ENCODE peak calls at places on chromosome X, in four cellular contexts. T, D, Z and R are unnamed samples. For H3K36me3, the result is how much of the 10 kb centered on the place peaks cover.

GRCh38 chrX:150253946-150254615 is 109.0 kb upstream of the MAMLD1 start:
- DNase-seq in T (no peak), Z (no peak), D (no peak), R (no peak)

GRCh38 chrX:3094261-3094660 is 53.0 kb downstream of the ARSF start:
- DNase-seq in D (no peak), Z (no peak), T (no peak), R (no peak)

GRCh38 chrX:41822917-41823316 is 98.9 kb downstream of the GPR82 start:
- DNase-seq in T (no peak), D (no peak), Z (peak), R (no peak)

GRCh38 chrX:94057385-94057784 is 383.4 kb downstream of the FAM133A start:
- DNase-seq in Z (no peak), D (no peak), T (no peak), R (no peak)

GRCh38 chrX:40227111-40227510 is 129.4 kb upstream of the BCOR start:
- DNase-seq in D (no peak), Z (no peak), T (no peak), R (no peak)

GRCh38 chrX:20270557-20270880 is 3.8 kb upstream of the RPS6KA3 start:
- DNase-seq in D (no peak), Z (no peak), T (no peak), R (no peak)

GRCh38 chrX:135974279-135974856 is 580 bp upstream of the MMGT1 start:
- DNase-seq in T (peak), Z (peak), D (peak), R (peak)

GRCh38 chrX:96837808-96838207 is 45.9 kb upstream of the RPA4 start:
- DNase-seq in D (no peak), Z (no peak), T (no peak), R (no peak)

GRCh38 chrX:14864626-14865025 is 8.2 kb downstream of the FANCB start:
- DNase-seq in Z (no peak), T (no peak), D (no peak), R (no peak)

GRCh38 chrX:129925305-129926092 is 19.5 kb downstream of the UTP14A start:
- DNase-seq in D (peak), Z (peak), T (peak), R (peak)

GRCh38 chrX:39969099-39969825 is 128.5 kb downstream of the BCOR start:
- DNase-seq in Z (no peak), T (no peak), D (no peak), R (no peak)

GRCh38 chrX:107758231-107758766 is 17.3 kb downstream of the TSC22D3 start:
- DNase-seq in T (no peak), Z (no peak), D (no peak), R (no peak)

GRCh38 chrX:21004835-21005234 is 369.4 kb upstream of the CNKSR2 start:
- DNase-seq in D (no peak), T (no peak), Z (no peak), R (no peak)

GRCh38 chrX:54808109-54808604 is 612 bp downstream of the MAGED2 start:
- DNase-seq in T (peak), Z (peak), D (peak), R (peak)

GRCh38 chrX:45850197-45850774 is 649.6 kb upstream of the DIPK2B start:
- DNase-seq in D (no peak), T (no peak), Z (no peak), R (no peak)

GRCh38 chrX:776529-777230 is 146.1 kb downstream of the SHOX start:
- DNase-seq in Z (no peak), D (no peak), T (peak), R (no peak)

GRCh38 chrX:13377537-13377936 is 57.7 kb upstream of the ATXN3L start:
- DNase-seq in T (no peak), Z (peak), D (no peak), R (no peak)

GRCh38 chrX:21374163-21374993 is at the start of gene CNKSR2:
- DNase-seq in T (peak), D (peak), Z (peak), R (peak)

GRCh38 chrX:334331-334891 is 15.8 kb upstream of the GTPBP6 start:
- DNase-seq in D (no peak), T (no peak), Z (no peak), R (peak)

GRCh38 chrX:125378205-125378604 is 58.5 kb downstream of the TEX13C start:
- DNase-seq in Z (no peak), D (no peak), T (no peak), R (no peak)

GRCh38 chrX:46770817-46771163 is 11.9 kb upstream of the SLC9A7 start:
- DNase-seq in T (no peak), D (no peak), Z (no peak), R (no peak)

GRCh38 chrX:97494756-97495372 is 611.2 kb downstream of the RPA4 start:
- DNase-seq in T (no peak), Z (no peak), D (no peak), R (no peak)

GRCh38 chrX:103716967-103717366 is 6.3 kb downstream of the TMEM31 start:
- DNase-seq in T (no peak), D (no peak), Z (no peak), R (no peak)

GRCh38 chrX:24410514-24411189 is 50.2 kb downstream of the SUPT20HL1 start:
- DNase-seq in D (no peak), Z (no peak), T (no peak), R (no peak)

GRCh38 chrX:100995469-100995868 is 26.0 kb downstream of the ARL13A start:
- DNase-seq in D (no peak), Z (no peak), T (no peak), R (no peak)

GRCh38 chrX:134949271-134949670 is 41.5 kb upstream of the SMIM10 start:
- DNase-seq in Z (no peak), D (no peak), T (no peak), R (no peak)

GRCh38 chrX:63764946-63765345 is 20.1 kb downstream of the ARHGEF9 start:
- DNase-seq in Z (no peak), D (no peak), T (no peak), R (no peak)

GRCh38 chrX:52082578-52082977 is 13.6 kb upstream of the MAGED4B start:
- DNase-seq in T (no peak), Z (no peak), D (no peak), R (no peak)

GRCh38 chrX:19683358-19683757 is 168.1 kb upstream of the MAP3K15 start:
- DNase-seq in T (no peak), Z (no peak), D (no peak), R (no peak)

GRCh38 chrX:10079155-10079711 is 77.5 kb upstream of the CLCN4 start:
- DNase-seq in D (no peak), Z (no peak), T (peak), R (peak)

GRCh38 chrX:10074241-10074941 is 82.4 kb upstream of the CLCN4 start:
- DNase-seq in D (no peak), T (no peak), Z (no peak), R (no peak)

GRCh38 chrX:10076765-10077164 is 80.0 kb upstream of the CLCN4 start:
- DNase-seq in D (no peak), T (no peak), Z (no peak), R (no peak)

GRCh38 chrX:10077425-10078188 is 79.2 kb upstream of the CLCN4 start:
- DNase-seq in D (no peak), Z (no peak), T (no peak), R (no peak)

DNA sequence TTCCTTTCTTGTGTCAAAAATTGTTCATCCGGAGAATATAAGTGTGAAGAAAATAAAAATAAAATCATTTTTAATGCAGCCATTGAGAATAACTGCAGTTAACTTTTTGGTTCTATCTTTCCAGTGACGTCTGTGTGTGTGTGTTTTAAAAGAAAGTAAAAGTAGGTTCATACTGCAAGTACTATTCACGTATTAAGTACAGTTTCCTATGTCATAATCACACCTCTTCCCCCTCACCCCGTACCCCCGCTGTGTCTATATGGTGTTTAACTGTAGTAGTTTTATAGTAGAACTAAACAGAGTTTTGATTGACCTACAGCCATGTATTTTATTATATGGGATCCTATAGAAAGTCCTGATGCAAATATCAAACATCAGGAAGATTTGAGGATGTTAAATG is 78.5 kb upstream of the CLCN4 start:
- DNase-seq in T (no peak), D (no peak), Z (no peak), R (no peak)
- TF ChIP-seq CTCF in T (no peak), D (no peak), Z (no peak), R (no peak)

GRCh38 chrX:153465691-153466380 is 4.5 kb downstream of the HAUS7 start:
- DNase-seq in D (no peak), Z (no peak), T (no peak), R (no peak)

GRCh38 chrX:153463031-153463430 is 7.3 kb downstream of the HAUS7 start:
- DNase-seq in Z (no peak), D (no peak), T (no peak), R (no peak)

GRCh38 chrX:153462291-153462690 is 8.1 kb downstream of the HAUS7 start:
- DNase-seq in Z (no peak), D (no peak), T (no peak), R (no peak)

GRCh38 chrX:153463556-153463955 is 6.8 kb downstream of the HAUS7 start:
- DNase-seq in D (no peak), T (no peak), Z (no peak), R (no peak)

GRCh38 chrX:153464116-153464515 is 6.3 kb downstream of the HAUS7 start:
- DNase-seq in T (no peak), Z (no peak), D (no peak), R (no peak)
- H3K36me3 ChIP-seq in T (under half), Z (under half), D (under half), R (under half)

GRCh38 chrX:53086464-53086863 is 4.3 kb downstream of the TSPYL2 start:
- DNase-seq in Z (no peak), T (peak), D (peak), R (peak)
- TF ChIP-seq EP300 in Z (no peak), T (no peak), D (peak), R (peak)

GRCh38 chrX:154980330-154981115 is 42.0 kb downstream of the F8 start:
- DNase-seq in Z (peak), T (peak), D (peak), R (peak)
- TF ChIP-seq CTCF in Z (peak), T (no peak), D (peak), R (peak)

GRCh38 chrX:71143508-71143907 is 1.1 kb upstream of the NLGN3 start:
- DNase-seq in D (peak), Z (no peak), T (peak), R (peak)
- H3K36me3 ChIP-seq in D (under half), Z (under half), T (under half), R (under half)